ENCODE peak calls at places on chromosome 18, in nine cellular contexts. C, E, T, H, K, V, Q, O and P are unnamed samples.

GRCh38 chr18:4789506-4789905 is 334.4 kb upstream of the DLGAP1 start:
- DNase-seq in Q (no peak), C (no peak), H (no peak), T (no peak), O (no peak), K (no peak), V (no peak), E (no peak), P (no peak)

GRCh38 chr18:62485684-62486083 is 37.1 kb upstream of the ZCCHC2 start:
- DNase-seq in Q (no peak), O (no peak), E (no peak), C (no peak), T (no peak), K (no peak), H (peak), V (peak), P (peak)

GRCh38 chr18:60372598-60372997 is at the start of gene MC4R:
- DNase-seq in T (peak), C (no peak), E (peak), Q (no peak), O (no peak), K (peak), H (peak), V (peak), P (peak)

GRCh38 chr18:11750581-11751304 is 61.7 kb downstream of the GNAL start:
- DNase-seq in O (no peak), V (no peak), Q (no peak), E (no peak), K (no peak), C (no peak), H (no peak), T (no peak), P (no peak)

GRCh38 chr18:75365230-75365629 is 62.3 kb downstream of the SMIM21 start:
- DNase-seq in T (no peak), H (no peak), K (no peak), Q (peak), E (no peak), C (no peak), V (no peak), O (no peak), P (no peak)

GRCh38 chr18:49795612-49796552 is 17.5 kb downstream of the ACAA2 start:
- DNase-seq in V (no peak), C (no peak), Q (no peak), O (no peak), H (peak), E (no peak), T (no peak), K (no peak), P (no peak)

GRCh38 chr18:45871655-45872054 is 46.2 kb downstream of the SIGLEC15 start:
- DNase-seq in T (no peak), V (no peak), Q (no peak), E (no peak), O (no peak), H (peak), C (no peak), K (no peak), P (no peak)

GRCh38 chr18:3525870-3526420 is 76.0 kb downstream of the TGIF1 start:
- DNase-seq in T (peak), E (no peak), C (no peak), K (peak), Q (no peak), O (no peak), V (no peak), H (no peak), P (no peak)

GRCh38 chr18:5142131-5142530 is 54.9 kb downstream of the AKAIN1 start:
- DNase-seq in O (no peak), V (no peak), K (no peak), Q (no peak), C (no peak), T (no peak), E (no peak), H (no peak), P (no peak)

GRCh38 chr18:78625895-78626294 is 353.7 kb upstream of the SALL3 start:
- DNase-seq in K (no peak), C (no peak), H (peak), Q (no peak), E (no peak), V (no peak), T (no peak), O (no peak), P (no peak)

GRCh38 chr18:63161032-63161727 is 158.4 kb downstream of the BCL2 start:
- DNase-seq in T (no peak), O (no peak), C (no peak), E (no peak), V (no peak), K (no peak), Q (no peak), H (no peak), P (no peak)

GRCh38 chr18:8300749-8301148 is 308.5 kb upstream of the RAB12 start:
- DNase-seq in C (no peak), T (no peak), Q (no peak), V (no peak), O (no peak), E (peak), K (no peak), H (peak), P (no peak)

GRCh38 chr18:62621546-62621945 is 93.8 kb upstream of the PHLPP1 start:
- DNase-seq in O (no peak), E (no peak), T (no peak), C (no peak), Q (no peak), K (no peak), H (no peak), V (no peak), P (no peak)

GRCh38 chr18:8990276-8991031 is 112.0 kb upstream of the NDUFV2 start:
- DNase-seq in C (no peak), T (no peak), H (no peak), V (peak), O (no peak), K (no peak), E (no peak), Q (no peak), P (no peak)

GRCh38 chr18:54127759-54128378 is 96.6 kb downstream of the MBD2 start:
- DNase-seq in O (no peak), C (peak), K (peak), T (no peak), Q (peak), H (peak), V (peak), E (no peak), P (no peak)

GRCh38 chr18:32301361-32301760 is 111.5 kb downstream of the MEP1B start:
- DNase-seq in T (no peak), H (no peak), K (no peak), C (no peak), O (no peak), E (no peak), V (no peak), Q (no peak), P (no peak)

GRCh38 chr18:49135871-49136270 is 185.1 kb upstream of the SMAD7 start:
- DNase-seq in O (no peak), K (peak), V (peak), Q (no peak), H (peak), C (no peak), E (no peak), T (no peak), P (peak)

GRCh38 chr18:26458526-26459232 is 89.7 kb downstream of the KCTD1 start:
- DNase-seq in K (peak), E (no peak), H (peak), Q (no peak), T (no peak), V (peak), O (no peak), C (no peak), P (no peak)

GRCh38 chr18:54787616-54788015 is 40.7 kb upstream of the RAB27B start:
- DNase-seq in O (no peak), Q (no peak), K (no peak), T (no peak), E (no peak), V (peak), C (no peak), H (no peak), P (no peak)

GRCh38 chr18:78496095-78496494 is 483.5 kb upstream of the SALL3 start:
- DNase-seq in V (no peak), K (no peak), O (no peak), E (no peak), C (no peak), H (no peak), T (no peak), Q (no peak), P (no peak)

GRCh38 chr18:61398961-61399632 is 65.9 kb downstream of the CDH20 start:
- DNase-seq in H (no peak), E (no peak), K (no peak), Q (no peak), C (no peak), V (peak), O (no peak), T (no peak), P (peak)

GRCh38 chr18:38368246-38368645 is 802.6 kb upstream of the CELF4 start:
- DNase-seq in T (no peak), C (no peak), E (no peak), K (no peak), V (no peak), Q (no peak), O (no peak), H (peak), P (no peak)

GRCh38 chr18:13452448-13452811 is 233.9 kb downstream of the LDLRAD4 start:
- DNase-seq in C (no peak), V (no peak), E (no peak), T (no peak), H (peak), K (no peak), O (no peak), Q (no peak), P (no peak)

GRCh38 chr18:9103488-9103887 is 989 bp downstream of the NDUFV2 start:
- DNase-seq in O (no peak), H (peak), E (no peak), K (no peak), Q (no peak), V (peak), C (no peak), T (no peak), P (no peak)

GRCh38 chr18:48820483-48821250 is 130.1 kb downstream of the SMAD7 start:
- DNase-seq in V (no peak), Q (peak), T (no peak), O (no peak), C (peak), E (no peak), K (no peak), H (no peak), P (no peak)

GRCh38 chr18:57276720-57277284 is 75.6 kb upstream of the ST8SIA3 start:
- DNase-seq in T (no peak), K (no peak), V (no peak), H (no peak), C (no peak), E (peak), Q (no peak), O (no peak), P (no peak)

GRCh38 chr18:55857409-55857808 is 269.4 kb upstream of the TCF4 start:
- DNase-seq in T (no peak), H (peak), V (no peak), O (no peak), E (no peak), K (no peak), C (no peak), Q (no peak), P (no peak)